ENCODE peak calls at places on chromosomes 3 and 15, in five cellular contexts. Y, G, D, X and N are unnamed samples.

GRCh38 chr3:37765591-37766219 is 96.0 kb upstream of the CTDSPL start:
- DNase-seq in D (no peak), Y (peak; percentile 68), X (no peak), G (no peak), N (no peak)

GRCh38 chr3:64548200-64548889 is 139.5 kb downstream of the ADAMTS9 start:
- DNase-seq in X (no peak), G (no peak), D (no peak), Y (peak; percentile 79), N (no peak)

GRCh38 chr3:172046268-172046915 is 7.0 kb downstream of the FNDC3B start:
- DNase-seq in Y (no peak), D (no peak), X (no peak), G (no peak), N (no peak)

GRCh38 chr15:29632671-29633406 is 189.4 kb downstream of the TJP1 start:
- DNase-seq in X (no peak), Y (no peak), D (no peak), G (no peak), N (no peak)

GRCh38 chr3:33636125-33636855 is 81.8 kb downstream of the CLASP2 start:
- DNase-seq in D (no peak), Y (no peak), X (no peak), G (no peak), N (no peak)

GRCh38 chr3:195094211-195094921 is 176.6 kb downstream of the XXYLT1 start:
- DNase-seq in D (peak; percentile 45), G (no peak), X (no peak), Y (no peak), N (no peak)

GRCh38 chr3:109387241-109387640 is 49.9 kb upstream of the DPPA4 start:
- DNase-seq in D (no peak), X (no peak), Y (no peak), G (no peak), N (no peak)

GRCh38 chr15:38193496-38193895 is 59.1 kb upstream of the SPRED1 start:
- DNase-seq in G (no peak), D (no peak), Y (no peak), X (no peak), N (no peak)

GRCh38 chr3:17140670-17141505 is 256.1 kb downstream of the PLCL2 start:
- DNase-seq in X (no peak), Y (no peak), D (no peak), G (no peak), N (no peak)

GRCh38 chr3:29291982-29292363 is 11.1 kb downstream of the RBMS3 start:
- DNase-seq in D (no peak), G (no peak), Y (no peak), X (no peak), N (no peak)

GRCh38 chr15:40436116-40436891 is 4.4 kb upstream of the BAHD1 start:
- DNase-seq in G (no peak), X (no peak), Y (peak; percentile 58), D (peak; percentile 52), N (no peak)

GRCh38 chr3:152193673-152194267 is 75.0 kb upstream of the MBNL1 start:
- DNase-seq in X (peak; percentile 32), D (no peak), G (no peak), Y (no peak), N (no peak)

GRCh38 chr3:122247825-122248185 is 64.3 kb downstream of the CASR start:
- DNase-seq in G (no peak), D (no peak), X (no peak), Y (no peak), N (no peak)

GRCh38 chr15:72451224-72451623 is 22.9 kb upstream of the ARIH1 start:
- DNase-seq in G (no peak), Y (no peak), X (no peak), D (no peak), N (no peak)

GRCh38 chr3:49158108-49158709 is 7.9 kb downstream of the CCDC71 start:
- DNase-seq in G (peak; percentile 47), X (peak; percentile 75), Y (no peak), D (peak; percentile 70), N (no peak)

GRCh38 chr3:83523470-83524073 is 1435.2 kb upstream of the CADM2 start:
- DNase-seq in Y (no peak), X (no peak), G (no peak), D (peak; percentile 77), N (no peak)
- H3K27ac ChIP-seq in Y (no peak overlapping the region), X (no peak overlapping the region), G (no peak overlapping the region), D (no peak overlapping the region), N (no peak overlapping the region)

GRCh38 chr3:196643761-196644160 is 4.3 kb downstream of the NRROS start:
- DNase-seq in Y (no peak), G (no peak), D (no peak), X (no peak), N (no peak)
- H3K27ac ChIP-seq in Y (no peak overlapping the region), G (peak overlapping the region; percentile 79), D (no peak overlapping the region), X (no peak overlapping the region), N (no peak overlapping the region)

GRCh38 chr15:64810499-64811326 is 14.7 kb downstream of the PIF1 start:
- DNase-seq in D (peak; percentile 26), G (no peak), Y (no peak), X (no peak), N (no peak)

GRCh38 chr15:64809649-64810498 is 15.6 kb downstream of the PIF1 start:
- DNase-seq in Y (peak; percentile 90), X (peak; percentile 63), G (peak; percentile 56), D (peak; percentile 90), N (peak; percentile 62)

GRCh38 chr15:64807751-64808222 is 17.7 kb downstream of the PIF1 start:
- DNase-seq in G (no peak), X (no peak), Y (no peak), D (no peak), N (no peak)

GRCh38 chr15:64807051-64807749 is 18.2 kb downstream of the PIF1 start:
- DNase-seq in Y (no peak), D (no peak), X (no peak), G (no peak), N (no peak)

DNA sequence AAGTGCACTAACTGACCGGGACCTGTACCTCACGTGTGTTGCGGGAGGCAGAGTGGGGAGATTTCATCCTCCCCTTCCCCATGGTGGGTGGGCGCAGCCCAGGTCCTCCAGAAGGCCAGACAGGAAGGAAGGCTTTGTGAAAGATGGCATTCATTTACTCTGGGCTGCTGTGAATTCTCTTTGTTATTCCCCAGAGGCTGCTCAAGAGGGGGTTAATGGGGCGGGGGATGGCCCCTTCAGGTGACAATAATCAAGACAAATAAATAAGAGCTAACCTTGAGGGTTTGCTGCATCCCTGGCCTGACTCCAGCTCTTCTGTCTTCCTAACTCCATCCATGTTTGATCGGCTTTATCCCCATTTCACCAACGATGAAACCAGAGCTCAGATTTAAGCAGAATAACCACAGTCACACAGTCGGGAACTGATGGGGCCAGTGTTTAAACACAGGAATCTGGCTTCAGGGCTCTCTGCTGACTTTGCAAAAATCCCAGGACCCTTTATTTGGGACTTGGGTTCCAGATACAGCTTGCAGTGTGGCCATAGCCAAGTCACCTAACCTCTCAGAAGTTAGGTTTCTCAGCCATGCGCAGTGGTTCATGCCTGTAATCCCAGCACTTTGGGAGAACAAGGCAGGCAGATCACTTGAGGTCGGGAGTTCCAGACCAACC is 16.5 kb downstream of the PIF1 start:
- DNase-seq in D (no peak), X (no peak), Y (no peak), G (no peak), N (no peak)
- H3K27ac ChIP-seq in D (no peak overlapping the region), X (no peak overlapping the region), Y (no peak overlapping the region), G (no peak overlapping the region), N (no peak overlapping the region)

DNA sequence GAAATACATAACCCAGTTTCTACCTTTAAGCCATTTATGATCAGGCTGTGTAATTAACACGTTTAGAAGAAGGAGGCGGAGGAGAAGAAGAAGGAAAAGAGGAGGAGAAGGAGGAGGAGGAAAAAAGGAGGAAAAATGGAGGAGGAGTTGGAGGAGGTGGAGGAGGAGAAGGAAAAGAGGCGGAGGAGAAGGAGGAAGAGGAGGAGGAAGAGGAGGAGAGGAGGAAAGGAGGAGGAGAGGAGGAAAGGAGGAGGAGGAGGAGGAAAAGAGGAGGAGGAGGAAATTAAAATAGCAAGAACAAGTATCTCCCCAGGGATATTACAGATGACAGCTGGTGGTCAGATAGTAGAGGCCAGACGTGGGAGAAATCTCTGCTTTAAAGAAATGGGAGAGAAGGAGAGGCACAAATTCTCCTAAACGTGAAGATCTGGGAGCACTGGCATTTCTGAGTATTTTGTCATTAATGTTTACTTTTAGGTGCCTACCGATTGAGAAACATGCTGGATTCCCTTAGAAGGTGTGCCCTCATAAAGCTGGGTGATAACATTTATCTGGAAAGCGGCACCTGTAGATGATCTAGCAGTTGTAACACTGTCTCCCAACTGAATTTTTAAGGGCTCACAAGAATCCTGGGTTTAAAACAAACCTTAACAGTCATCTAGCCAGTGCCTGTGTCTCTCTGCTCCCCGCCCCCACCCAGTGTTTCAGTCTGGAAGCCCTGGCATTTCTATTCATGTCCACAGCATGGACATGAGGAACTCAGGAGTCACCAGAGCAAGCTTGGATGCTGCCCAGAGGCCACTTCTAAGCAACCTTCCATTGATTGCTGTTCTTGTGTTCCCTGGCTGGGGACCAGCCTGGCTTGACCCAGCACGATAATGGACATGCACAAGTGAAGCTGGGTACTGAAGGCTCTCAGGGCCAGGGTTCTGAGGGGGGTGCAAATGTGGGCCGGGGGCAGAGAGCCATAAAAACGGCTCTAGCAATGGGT is 75.2 kb downstream of the CHRNA7 start:
- DNase-seq in X (no peak), G (no peak), Y (no peak), D (no peak), N (peak; percentile 10)
- H3K27ac ChIP-seq in X (no peak overlapping the region), G (no peak overlapping the region), Y (no peak overlapping the region), D (no peak overlapping the region), N (no peak overlapping the region)

DNA sequence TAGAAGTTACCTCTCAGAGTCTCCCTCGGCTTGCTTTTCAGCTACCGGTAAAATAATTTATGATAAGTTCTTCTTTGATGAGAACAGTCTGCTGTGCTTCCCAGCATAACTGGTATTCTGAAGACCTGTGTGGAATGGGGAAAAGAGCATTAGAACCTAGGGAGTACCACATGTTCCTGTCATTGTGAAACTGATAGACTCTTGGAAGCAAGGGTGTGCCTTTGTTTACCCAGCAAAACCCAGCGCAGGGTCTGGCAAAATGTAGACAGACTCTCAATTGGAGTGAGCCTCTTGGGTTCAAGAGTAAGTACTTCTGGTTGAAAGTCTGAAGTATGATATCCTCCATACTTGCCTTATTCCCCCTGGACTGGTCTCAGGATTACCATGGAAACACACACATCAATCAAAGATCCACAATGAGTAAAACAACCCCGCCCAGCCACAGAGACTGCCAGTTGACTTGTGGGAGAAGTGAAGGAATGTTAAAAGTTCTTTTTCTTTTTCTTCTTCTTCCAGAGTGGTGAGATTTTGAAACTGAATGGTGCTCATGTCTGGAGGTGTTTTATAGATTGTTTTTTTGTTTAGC is 652.4 kb upstream of the NAALADL2 start:
- DNase-seq in G (no peak), D (no peak), Y (no peak), X (no peak), N (no peak)
- H3K27ac ChIP-seq in G (no peak overlapping the region), D (no peak overlapping the region), Y (no peak overlapping the region), X (no peak overlapping the region), N (no peak overlapping the region)

GRCh38 chr3:73055583-73056364 is 5.7 kb upstream of the EBLN2 start:
- DNase-seq in Y (no peak), D (peak; percentile 46), G (no peak), X (no peak), N (no peak)
- H3K27ac ChIP-seq in Y (no peak overlapping the region), D (no peak overlapping the region), G (no peak overlapping the region), X (no peak overlapping the region), N (no peak overlapping the region)